ENCODE peak calls at places on chromosomes 4 and X, in four cellular contexts. X is PC-3, K is left ventricle myocardium inferior, Z is HCT116. I is an unnamed sample.

GRCh38 chrX:132909643-132910042 is 48.8 kb downstream of the HS6ST2 start:
- DNase-seq in K (no peak), Z (no peak), X (peak; percentile 64), I (no peak)

GRCh38 chrX:154096140-154097002 is 1.1 kb downstream of the MECP2 start:
- DNase-seq in K (peak; percentile 39), Z (no peak), X (peak; percentile 9), I (peak; percentile 64)

GRCh38 chr4:1237981-1238675 is 10.8 kb downstream of the CTBP1 start:
- DNase-seq in K (peak; percentile 13), X (no peak), Z (no peak), I (peak; percentile 64)

GRCh38 chr4:55503164-55503563 is 43.5 kb downstream of the CLOCK start:
- DNase-seq in K (no peak), X (peak; percentile 85), Z (peak; percentile 38), I (no peak)

GRCh38 chr4:118835896-118836762 is at the start of gene SEC24D:
- DNase-seq in K (peak; percentile 90), Z (peak; percentile 50), X (peak; percentile 83), I (peak; percentile 94)

GRCh38 chrX:45667666-45668065 is 467.0 kb upstream of the DIPK2B start:
- DNase-seq in Z (peak; percentile 35), X (peak; percentile 47), K (no peak), I (no peak)

GRCh38 chr4:185020863-185021761 is 2.8 kb downstream of the HELT start:
- DNase-seq in K (no peak), Z (no peak), X (no peak), I (no peak)

GRCh38 chr4:87056884-87057283 is 122.1 kb downstream of the AFF1 start:
- DNase-seq in Z (no peak), X (no peak), K (no peak), I (no peak)

GRCh38 chr4:109072595-109072994 is 229.9 kb downstream of the COL25A1 start:
- DNase-seq in Z (no peak), K (no peak), X (no peak), I (no peak)

GRCh38 chrX:54745676-54746075 is 52.4 kb downstream of the ITIH6 start:
- DNase-seq in K (no peak), X (no peak), Z (no peak), I (no peak)

GRCh38 chr4:8286719-8287355 is 17.3 kb downstream of the HTRA3 start:
- DNase-seq in X (no peak), Z (no peak), K (no peak), I (no peak)

GRCh38 chr4:81214518-81215218 is 354 bp downstream of the PRKG2 start:
- DNase-seq in Z (no peak), K (no peak), X (no peak), I (peak; percentile 70)

DNA sequence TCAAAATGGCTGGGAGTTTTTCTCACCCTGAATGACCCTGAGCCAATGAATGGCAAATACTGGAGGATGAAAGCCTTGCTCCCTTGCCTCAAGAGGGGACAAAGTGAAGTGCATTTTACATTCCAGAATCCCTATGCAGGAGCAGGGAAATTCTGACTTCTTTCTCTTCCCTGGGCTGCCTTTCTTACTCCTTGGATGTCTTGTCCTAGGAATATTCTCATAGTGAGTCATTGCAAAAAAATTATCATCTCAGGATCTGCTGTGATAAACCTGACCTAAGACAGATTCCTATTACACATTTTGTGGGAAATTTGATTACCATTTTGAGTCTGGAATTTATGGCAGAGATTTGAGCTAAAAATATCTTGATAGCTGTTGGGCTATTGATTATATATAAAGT is 199.9 kb downstream of the TMA16 start:
- DNase-seq in X (peak; percentile 77), K (no peak), Z (no peak), I (no peak)
- TF ChIP-seq CTCF in X (no peak), K (no peak), Z (no peak), I (no peak)

GRCh38 chr4:66564901-66565648 is 894.8 kb upstream of the EPHA5 start:
- DNase-seq in Z (no peak), K (no peak), X (no peak), I (no peak)
- H3K27ac ChIP-seq in Z (no peak overlapping the region), K (no peak overlapping the region), X (no peak overlapping the region), I (no peak overlapping the region)

DNA sequence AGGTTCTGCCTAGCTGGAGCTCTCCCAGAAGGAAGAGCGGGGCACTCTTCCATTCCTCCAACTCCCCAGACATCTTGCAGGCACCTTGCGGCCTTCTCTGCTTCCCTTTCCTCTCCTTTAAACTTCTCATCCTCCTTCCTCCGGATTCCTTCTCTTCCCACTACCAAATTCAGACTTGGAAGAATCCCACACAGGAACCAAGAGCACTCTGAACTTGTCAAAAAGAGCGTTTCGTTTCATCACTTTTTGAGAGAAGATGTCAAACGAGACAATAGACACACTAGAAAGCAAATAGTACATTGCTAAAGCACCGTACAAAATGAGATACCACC is 512 bp upstream of the UCP1 start:
- DNase-seq in X (no peak), Z (no peak), K (no peak), I (no peak)
- H3K4me3 ChIP-seq in X (peak overlapping the region; percentile 64), Z (no peak overlapping the region), K (peak overlapping the region; percentile 70), I (peak overlapping the region; percentile 59)

GRCh38 chrX:53285591-53285990 is 4.2 kb upstream of the IQSEC2 start:
- DNase-seq in Z (no peak), K (no peak), X (no peak), I (no peak)
- TF ChIP-seq CTCF in Z (no peak), K (no peak), X (no peak), I (no peak)

DNA sequence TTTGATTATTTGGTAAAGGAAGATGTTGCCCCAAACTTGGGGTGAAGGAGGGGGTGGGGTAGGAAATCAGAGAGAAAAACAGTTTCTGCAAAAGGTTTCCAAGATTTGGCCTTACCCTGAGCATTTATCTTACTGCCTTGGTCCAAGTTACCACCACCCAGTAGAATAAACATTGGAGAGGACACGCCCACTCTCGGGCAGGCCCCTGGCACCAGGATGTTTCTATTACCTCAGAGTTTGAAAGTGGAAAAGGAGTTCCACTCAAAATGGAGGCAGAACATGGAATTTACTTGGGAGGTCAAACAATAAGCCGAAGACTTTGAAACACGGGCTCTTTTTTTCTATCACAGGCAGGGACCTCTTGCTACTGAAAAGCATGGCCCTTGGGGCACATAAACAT is 113.7 kb downstream of the CHRNA9 start:
- DNase-seq in K (no peak), Z (no peak), X (peak; percentile 15), I (no peak)
- H3K27ac ChIP-seq in K (no peak overlapping the region), Z (no peak overlapping the region), X (peak overlapping the region; percentile 3), I (no peak overlapping the region)

GRCh38 chr4:3043272-3044020 is 30.9 kb downstream of the HTT-AS start:
- DNase-seq in X (no peak), Z (no peak), K (no peak), I (no peak)

GRCh38 chr4:3040447-3041191 is 33.7 kb downstream of the HTT-AS start:
- DNase-seq in K (no peak), X (no peak), Z (no peak), I (no peak)

GRCh38 chr4:3042226-3042625 is 32.1 kb downstream of the HTT-AS start:
- DNase-seq in Z (no peak), X (no peak), K (no peak), I (no peak)

GRCh38 chr4:3039706-3040366 is 34.5 kb downstream of the HTT-AS start:
- DNase-seq in X (no peak), K (no peak), Z (no peak), I (no peak)

GRCh38 chr4:3041192-3042142 is 32.9 kb downstream of the HTT-AS start:
- DNase-seq in K (peak; percentile 60), Z (no peak), X (peak; percentile 63), I (peak; percentile 86)
- H3K4me3 ChIP-seq in K (peak overlapping the region; percentile 68), Z (no peak overlapping the region), X (peak overlapping the region; percentile 74), I (peak overlapping the region; percentile 60)

DNA sequence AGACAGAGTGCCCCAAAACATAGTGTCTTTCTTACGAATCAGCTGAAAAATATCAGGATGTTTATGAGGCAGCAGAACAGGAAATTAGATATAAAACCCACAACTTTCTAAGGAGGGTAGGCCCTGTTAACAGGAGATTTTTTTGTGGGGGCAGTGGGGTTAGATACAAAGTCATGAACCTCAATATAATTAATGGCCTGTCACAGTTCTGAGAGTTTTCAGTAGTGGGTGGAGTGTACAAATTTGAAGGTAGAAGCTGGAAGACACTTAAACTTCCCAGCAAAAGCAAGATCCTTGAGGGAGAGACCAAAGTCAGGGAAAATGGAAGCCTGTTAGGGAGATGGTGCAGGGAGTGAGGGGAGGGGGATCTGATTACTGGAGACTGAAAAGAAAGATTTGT is 17.4 kb downstream of the PAGE4 start:
- DNase-seq in K (no peak), X (no peak), Z (no peak), I (no peak)
- TF ChIP-seq CTCF in K (no peak), X (no peak), Z (no peak), I (no peak)

GRCh38 chr4:140251566-140251965 is 97.6 kb upstream of the MAML3 start:
- DNase-seq in X (peak; percentile 66), K (no peak), Z (no peak), I (no peak)
- H3K27ac ChIP-seq in X (peak overlapping the region; percentile 77), K (no peak overlapping the region), Z (no peak overlapping the region), I (no peak overlapping the region)

I was measured in upper lobe of right lung.